ENCODE peak calls at places on chromosomes 2 and 18, in four cellular contexts. K is PC-9, S is MM.1S, F is fibroblast of lung. E is an unnamed sample.

GRCh38 chr2:112108238-112108832 is 29.9 kb upstream of the FBLN7 start:
- DNase-seq in K (no peak), S (no peak), F (no peak), E (no peak)

GRCh38 chr2:233252227-233252626 is 754 bp downstream of the ATG16L1 start:
- DNase-seq in K (no peak), S (no peak), F (no peak), E (peak)

GRCh38 chr2:30139131-30139870 is 7.5 kb upstream of the YPEL5 start:
- DNase-seq in K (no peak), S (peak), F (no peak), E (no peak)

GRCh38 chr2:63842149-63843061 is 709 bp downstream of the UGP2 start:
- DNase-seq in K (peak), S (peak), F (peak), E (peak)

GRCh38 chr2:217797661-217798069 is 205.1 kb downstream of the TNS1 start:
- DNase-seq in K (no peak), S (peak), F (peak), E (no peak)

GRCh38 chr2:128366746-128367511 is 48.3 kb upstream of the HS6ST1 start:
- DNase-seq in K (no peak), S (no peak), F (no peak), E (no peak)

GRCh38 chr2:12034303-12034861 is 287.9 kb downstream of the LPIN1 start:
- DNase-seq in K (no peak), S (no peak), F (no peak), E (no peak)

GRCh38 chr2:10900216-10901109 is 11.3 kb upstream of the KCNF1 start:
- DNase-seq in K (peak), S (no peak), F (no peak), E (no peak)

GRCh38 chr2:204625135-204625534 is 79.9 kb downstream of the PARD3B start:
- DNase-seq in K (no peak), S (no peak), F (peak), E (no peak)

GRCh38 chr18:78273876-78274275 is 705.7 kb upstream of the SALL3 start:
- DNase-seq in K (no peak), S (no peak), F (no peak), E (no peak)

GRCh38 chr2:133026536-133027177 is 356.7 kb upstream of the LYPD1 start:
- DNase-seq in K (no peak), S (no peak), F (peak), E (peak)

GRCh38 chr2:60532421-60532820 is 21.0 kb downstream of the BCL11A start:
- DNase-seq in K (no peak), S (no peak), F (no peak), E (no peak)

GRCh38 chr2:127463155-127463991 is 45.1 kb downstream of the PROC start:
- DNase-seq in K (peak), S (no peak), F (peak), E (peak)

GRCh38 chr2:56014075-56014730 is 90.6 kb upstream of the EFEMP1 start:
- DNase-seq in K (no peak), S (no peak), F (no peak), E (no peak)

GRCh38 chr2:215951558-215951957 is 61.8 kb downstream of the MREG start:
- DNase-seq in K (no peak), S (no peak), F (no peak), E (no peak)

GRCh38 chr2:119517433-119517832 is 6.8 kb downstream of the SCTR start:
- DNase-seq in K (no peak), S (peak), F (peak), E (peak)

GRCh38 chr2:164693390-164693789 is 72.1 kb upstream of the GRB14 start:
- DNase-seq in K (peak), S (no peak), F (no peak), E (no peak)

GRCh38 chr2:121664086-121664485 is 14.8 kb upstream of the CLASP1 start:
- DNase-seq in K (no peak), S (no peak), F (no peak), E (no peak)

GRCh38 chr18:73879771-73880170 is 267.9 kb downstream of the FBXO15 start:
- DNase-seq in K (no peak), S (no peak), F (peak), E (no peak)

GRCh38 chr2:205879362-205879761 is 197.1 kb downstream of the NRP2 start:
- DNase-seq in K (no peak), S (no peak), F (peak), E (no peak)

GRCh38 chr2:88190808-88191721 is 20.9 kb downstream of the THNSL2 start:
- DNase-seq in K (peak), S (peak), F (peak), E (peak)

GRCh38 chr2:118861741-118862140 is 14.3 kb upstream of the EN1 start:
- DNase-seq in K (no peak), S (no peak), F (no peak), E (no peak)

GRCh38 chr2:208224802-208225201 is 30.1 kb downstream of the IDH1 start:
- DNase-seq in K (peak), S (no peak), F (peak), E (no peak)

GRCh38 chr2:201559067-201559710 is 84.1 kb downstream of the TMEM237 start:
- DNase-seq in K (no peak), S (no peak), F (no peak), E (no peak)

GRCh38 chr2:74002515-74003391 is 18.0 kb downstream of the TET3 start:
- DNase-seq in K (no peak), S (peak), F (peak), E (peak)

GRCh38 chr2:160411167-160411566 is 82.4 kb downstream of the RBMS1 start:
- DNase-seq in K (peak), S (peak), F (peak), E (peak)

GRCh38 chr18:54215069-54215468 is 9.4 kb downstream of the MBD2 start:
- DNase-seq in K (no peak), S (no peak), F (peak), E (no peak)

GRCh38 chr2:234304945-234305344 is 191.9 kb downstream of the ARL4C start:
- DNase-seq in K (peak), S (no peak), F (peak), E (no peak)

GRCh38 chr2:206670531-206671319 is 28.4 kb downstream of the FAM237A start:
- DNase-seq in K (no peak), S (no peak), F (no peak), E (no peak)

GRCh38 chr18:76721207-76721996 is 101.0 kb upstream of the ZNF236 start:
- DNase-seq in K (no peak), S (no peak), F (no peak), E (peak)

GRCh38 chr2:158191569-158191968 is 89.9 kb downstream of the UPP2 start:
- DNase-seq in K (no peak), S (no peak), F (peak), E (no peak)

GRCh38 chr18:24924066-24924716 is 427.8 kb downstream of the ZNF521 start:
- DNase-seq in K (no peak), S (no peak), F (no peak), E (no peak)

GRCh38 chr2:19866741-19867140 is 35.0 kb downstream of the TTC32 start:
- DNase-seq in K (no peak), S (no peak), F (no peak), E (no peak)

GRCh38 chr2:174902491-174903242 is 102.5 kb downstream of the CHN1 start:
- DNase-seq in K (peak), S (no peak), F (peak), E (no peak)

DNA sequence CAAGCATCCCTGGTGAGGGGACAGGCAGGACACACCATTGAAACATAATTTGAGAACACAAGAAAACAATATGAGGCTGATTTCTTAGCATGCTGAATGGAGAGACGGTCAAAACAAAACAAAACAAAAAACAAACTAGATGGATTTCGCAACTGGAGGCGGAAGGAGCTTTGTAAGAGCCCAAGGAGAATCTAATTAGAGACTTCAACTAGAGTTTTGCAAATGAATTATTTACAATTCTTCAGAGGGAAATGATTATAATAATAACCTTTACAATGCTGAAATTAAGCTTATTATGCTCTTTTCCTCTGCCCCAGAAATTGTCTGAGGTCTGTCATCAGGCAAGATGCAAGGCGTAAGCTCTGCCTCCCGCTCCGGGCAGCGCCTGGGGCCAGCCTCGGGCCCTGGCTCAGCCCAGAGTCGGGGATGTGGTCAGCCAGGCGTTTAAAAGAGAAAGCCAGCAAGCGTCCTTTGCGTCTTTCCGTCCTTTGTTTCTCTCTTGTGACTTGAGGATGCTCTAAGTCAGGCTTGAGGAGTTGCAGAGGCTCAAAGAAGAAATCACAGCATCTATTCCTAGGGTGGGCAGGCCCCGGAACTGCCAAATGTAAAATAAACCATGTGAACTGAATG is 139.6 kb downstream of the TWIST2 start:
- DNase-seq in K (no peak), S (no peak), F (no peak), E (no peak)
- TF ChIP-seq EZH2 in K (no peak), S (no peak), F (no peak), E (no peak)

GRCh38 chr2:222311978-222312738 is 13.4 kb upstream of the PAX3 start:
- DNase-seq in K (no peak), S (no peak), F (no peak), E (no peak)
- TF ChIP-seq EZH2 in K (no peak), S (no peak), F (peak), E (no peak)

GRCh38 chr2:240911641-240912265 is 5.6 kb downstream of the CROCC2 start:
- DNase-seq in K (no peak), S (no peak), F (peak), E (no peak)

GRCh38 chr2:240912878-240913809 is 7.0 kb downstream of the CROCC2 start:
- DNase-seq in K (peak), S (no peak), F (peak), E (no peak)

GRCh38 chr2:240914645-240915525 is 8.7 kb downstream of the CROCC2 start:
- DNase-seq in K (no peak), S (no peak), F (no peak), E (no peak)

GRCh38 chr2:240915526-240916335 is 9.6 kb downstream of the CROCC2 start:
- DNase-seq in K (no peak), S (no peak), F (no peak), E (no peak)

GRCh38 chr2:240913810-240914644 is 7.9 kb downstream of the CROCC2 start:
- DNase-seq in K (no peak), S (no peak), F (peak), E (peak)
- TF ChIP-seq EZH2 in K (no peak), S (no peak), F (no peak), E (no peak)

GRCh38 chr2:176115883-176116813 is at the start of gene HOXD10:
- DNase-seq in K (no peak), S (no peak), F (no peak), E (no peak)

GRCh38 chr2:176112375-176113302 is 3.9 kb upstream of the HOXD10 start:
- DNase-seq in K (no peak), S (no peak), F (no peak), E (no peak)

GRCh38 chr2:176114930-176115625 is 1.5 kb upstream of the HOXD10 start:
- DNase-seq in K (no peak), S (no peak), F (no peak), E (no peak)

GRCh38 chr2:176111891-176112374 is 4.6 kb upstream of the HOXD10 start:
- DNase-seq in K (no peak), S (no peak), F (no peak), E (no peak)

GRCh38 chr2:176114120-176114929 is 2.3 kb upstream of the HOXD10 start:
- DNase-seq in K (no peak), S (no peak), F (no peak), E (no peak)
- TF ChIP-seq EZH2 in K (no peak), S (no peak), F (no peak), E (no peak)